ENCODE peak calls at places on chromosomes 7 and 10, in eight cellular contexts. B is NCI-H524; K is NB4; F is HTR-8/SVneo; Y is activated naive CD8-positive, alpha-beta T cell treated with anti-CD3 and anti-CD28 coated beads for 36 hours; L is activated CD4-positive, alpha-beta memory T cell treated with anti-CD3 and anti-CD28 coated beads, Interleukin-2, amount 10 ng/mL, durations not matched to agents 7 days and 5 days; M is naive thymus-derived CD4-positive, alpha-beta T cell; Z is OCI-M1. H is an unnamed sample.

GRCh38 chr10:53601260-53601875 is 828.8 kb upstream of the MBL2 start:
- DNase-seq in M (no peak), B (no peak), L (no peak), F (peak), Y (no peak), K (peak), Z (peak), H (peak)

GRCh38 chr7:38318803-38319416 is 45.5 kb upstream of the TARP start:
- DNase-seq in Z (peak), K (peak), Y (no peak), B (peak), F (peak), M (no peak), L (no peak), H (peak)

GRCh38 chr10:103816431-103816830 is 38.9 kb downstream of the SH3PXD2A start:
- DNase-seq in L (no peak), K (peak), Z (peak), Y (no peak), B (no peak), M (no peak), F (no peak), H (peak)

GRCh38 chr7:65441010-65441409 is 67.4 kb downstream of the ZNF92 start:
- DNase-seq in M (no peak), L (no peak), Y (no peak), F (no peak), B (no peak), K (no peak), Z (no peak), H (no peak)

GRCh38 chr7:111980721-111981120 is 225.5 kb downstream of the DOCK4 start:
- DNase-seq in M (no peak), B (no peak), K (no peak), Z (no peak), Y (no peak), F (no peak), L (no peak), H (no peak)

GRCh38 chr10:117972168-117972822 is 74.4 kb downstream of the RAB11FIP2 start:
- DNase-seq in F (no peak), L (no peak), B (peak), Z (no peak), Y (no peak), M (no peak), K (no peak), H (no peak)

GRCh38 chr7:130142654-130143333 is 62.4 kb downstream of the TMEM209 start:
- DNase-seq in Y (no peak), K (no peak), F (no peak), B (no peak), L (peak), M (no peak), Z (no peak), H (no peak)

GRCh38 chr10:49408437-49409306 is 12.8 kb upstream of the DRGX start:
- DNase-seq in M (no peak), Z (peak), F (no peak), K (peak), L (no peak), Y (no peak), B (no peak), H (peak)

GRCh38 chr7:146681487-146681886 is 564.9 kb downstream of the CNTNAP2 start:
- DNase-seq in L (no peak), F (no peak), Y (no peak), K (no peak), B (no peak), M (no peak), Z (no peak), H (no peak)

GRCh38 chr10:33155720-33156638 is 178.5 kb downstream of the NRP1 start:
- DNase-seq in Z (peak), Y (no peak), L (peak), M (no peak), F (peak), B (no peak), K (peak), H (no peak)

GRCh38 chr10:13831711-13832110 is 244.9 kb downstream of the PRPF18 start:
- DNase-seq in B (no peak), Y (no peak), K (peak), L (no peak), M (no peak), F (no peak), Z (no peak), H (no peak)

GRCh38 chr7:155190608-155191536 is 106.8 kb upstream of the INSIG1 start:
- DNase-seq in M (peak), Z (peak), B (no peak), Y (peak), L (peak), K (peak), F (peak), H (peak)

GRCh38 chr7:94154182-94154581 is 150.0 kb upstream of the BET1 start:
- DNase-seq in F (no peak), Z (no peak), B (no peak), K (no peak), Y (no peak), L (no peak), M (no peak), H (no peak)

GRCh38 chr10:88835910-88836221 is 15.8 kb downstream of the ANKRD22 start:
- DNase-seq in M (no peak), Z (no peak), B (no peak), L (no peak), Y (no peak), F (no peak), K (no peak), H (no peak)

GRCh38 chr7:112362796-112363195 is 87.5 kb upstream of the IFRD1 start:
- DNase-seq in K (no peak), F (no peak), M (no peak), Y (no peak), B (peak), Z (no peak), L (no peak), H (no peak)

GRCh38 chr7:30260246-30260768 is 24.1 kb upstream of the ZNRF2 start:
- DNase-seq in B (peak), K (no peak), M (no peak), L (no peak), Y (no peak), F (no peak), Z (no peak), H (no peak)

GRCh38 chr7:107332488-107333269 is 137.2 kb upstream of the GPR22 start:
- DNase-seq in B (no peak), Z (peak), K (peak), F (no peak), L (no peak), M (no peak), Y (no peak), H (no peak)

GRCh38 chr10:84424731-84425165 is 96.4 kb downstream of the CCSER2 start:
- DNase-seq in K (peak), L (no peak), M (no peak), Y (no peak), F (peak), B (no peak), Z (peak), H (no peak)

GRCh38 chr10:116190883-116191282 is 82.1 kb downstream of the GFRA1 start:
- DNase-seq in Z (no peak), K (no peak), M (no peak), Y (no peak), L (no peak), F (no peak), B (no peak), H (no peak)

GRCh38 chr7:142585425-142585824 is 163.8 kb upstream of the PRSS1 start:
- DNase-seq in B (no peak), M (no peak), K (no peak), Z (no peak), F (no peak), L (no peak), Y (no peak), H (no peak)

GRCh38 chr7:157774495-157774894 is 437.7 kb downstream of the DNAJB6 start:
- DNase-seq in M (no peak), Y (no peak), K (no peak), Z (no peak), L (no peak), F (no peak), B (no peak), H (no peak)

GRCh38 chr7:11458736-11459483 is 373.1 kb downstream of the THSD7A start:
- DNase-seq in F (no peak), Y (no peak), Z (no peak), L (no peak), M (no peak), K (peak), B (no peak), H (no peak)

GRCh38 chr7:14767716-14768425 is 134.7 kb downstream of the DGKB start:
- DNase-seq in K (no peak), M (no peak), F (no peak), Z (no peak), Y (no peak), L (no peak), B (no peak), H (no peak)

GRCh38 chr7:40859965-40860543 is 725.2 kb downstream of the SUGCT start:
- DNase-seq in Z (no peak), F (no peak), L (no peak), B (no peak), M (no peak), K (no peak), Y (no peak), H (no peak)

GRCh38 chr7:98278936-98279335 is 2.5 kb upstream of the BRI3 start:
- DNase-seq in K (no peak), Y (no peak), B (no peak), M (no peak), Z (no peak), L (no peak), F (no peak), H (peak)

GRCh38 chr7:80907141-80907601 is 11.7 kb downstream of the SEMA3C start:
- DNase-seq in K (no peak), Z (no peak), F (no peak), L (no peak), M (no peak), B (no peak), Y (no peak), H (no peak)

GRCh38 chr10:101285519-101286070 is 56.3 kb upstream of the LBX1 start:
- DNase-seq in L (no peak), Y (no peak), M (no peak), K (no peak), F (no peak), B (peak), Z (no peak), H (no peak)

GRCh38 chr7:70542750-70543376 is 589.1 kb upstream of the GALNT17 start:
- DNase-seq in Y (no peak), K (no peak), F (no peak), Z (no peak), L (no peak), B (no peak), M (no peak), H (no peak)

GRCh38 chr7:139687980-139688632 is 89.7 kb downstream of the HIPK2 start:
- DNase-seq in B (no peak), L (no peak), F (no peak), M (no peak), Z (peak), K (peak), Y (no peak), H (no peak)

GRCh38 chr7:93943816-93944540 is 22.4 kb downstream of the GNG11 start:
- DNase-seq in Y (no peak), Z (peak), L (no peak), K (no peak), M (no peak), F (no peak), B (no peak), H (no peak)

GRCh38 chr10:34994565-34995142 is 95.5 kb downstream of the CUL2 start:
- DNase-seq in M (peak), Z (peak), Y (peak), F (peak), B (peak), L (peak), K (peak), H (peak)

GRCh38 chr10:34290412-34291082 is 524.5 kb downstream of the PARD3 start:
- DNase-seq in F (no peak), L (no peak), Y (no peak), B (no peak), M (no peak), K (peak), Z (no peak), H (no peak)

GRCh38 chr10:102230264-102230860 is 4.3 kb downstream of the ELOVL3 start:
- DNase-seq in Y (peak), L (peak), B (peak), Z (no peak), K (peak), M (peak), F (peak), H (peak)

GRCh38 chr7:108296911-108297310 is 159.3 kb downstream of the NRCAM start:
- DNase-seq in B (no peak), L (no peak), F (no peak), Y (no peak), Z (no peak), K (no peak), M (no peak), H (no peak)

H was measured in erythroblast.